ENCODE peak calls at places on chromosomes 3 and 15, in eight cellular contexts. One of them, this sample, is unnamed.

GRCh38 chr3:108185536-108185935 is 36.7 kb downstream of the IFT57 start:
- DNase-seq in upper lobe of left lung: no peak
- DNase-seq in HL-60: no peak
- DNase-seq in transverse colon: no peak
- DNase-seq in GM23338: no peak
- DNase-seq in breast epithelium: no peak
- DNase-seq in Panc1: no peak
- DNase-seq in sigmoid colon: no peak
- DNase-seq in this sample: no peak

GRCh38 chr3:141659821-141660597 is 78.1 kb upstream of the RNF7 start:
- DNase-seq in breast epithelium: peak; percentile 35
- DNase-seq in HL-60: no peak
- DNase-seq in upper lobe of left lung: peak; percentile 93
- DNase-seq in Panc1: no peak
- DNase-seq in sigmoid colon: peak; percentile 90
- DNase-seq in GM23338: peak; percentile 69
- DNase-seq in transverse colon: peak; percentile 49
- DNase-seq in this sample: peak; percentile 84

GRCh38 chr3:186990878-186991308 is 60.6 kb downstream of the ST6GAL1 start:
- DNase-seq in transverse colon: no peak
- DNase-seq in sigmoid colon: no peak
- DNase-seq in upper lobe of left lung: no peak
- DNase-seq in Panc1: no peak
- DNase-seq in GM23338: no peak
- DNase-seq in breast epithelium: no peak
- DNase-seq in HL-60: no peak
- DNase-seq in this sample: no peak

GRCh38 chr15:60804986-60805949 is 326.3 kb upstream of the ICE2 start:
- DNase-seq in breast epithelium: no peak
- DNase-seq in HL-60: no peak
- DNase-seq in sigmoid colon: no peak
- DNase-seq in transverse colon: no peak
- DNase-seq in GM23338: peak; percentile 92
- DNase-seq in upper lobe of left lung: no peak
- DNase-seq in Panc1: no peak
- DNase-seq in this sample: no peak

GRCh38 chr3:98376631-98377030 is 13.8 kb upstream of the OR5K3 start:
- DNase-seq in Panc1: no peak
- DNase-seq in GM23338: no peak
- DNase-seq in HL-60: no peak
- DNase-seq in transverse colon: no peak
- DNase-seq in breast epithelium: no peak
- DNase-seq in sigmoid colon: no peak
- DNase-seq in upper lobe of left lung: no peak
- DNase-seq in this sample: no peak

GRCh38 chr3:128152419-128153155 is 694 bp upstream of the EEFSEC start:
- DNase-seq in HL-60: peak; percentile 72
- DNase-seq in transverse colon: no peak
- DNase-seq in sigmoid colon: no peak
- DNase-seq in Panc1: peak; percentile 62
- DNase-seq in upper lobe of left lung: no peak
- DNase-seq in GM23338: peak; percentile 13
- DNase-seq in breast epithelium: no peak
- DNase-seq in this sample: no peak

GRCh38 chr3:60079076-60079475 is 1029.3 kb upstream of the CFAP20DC start:
- DNase-seq in upper lobe of left lung: no peak
- DNase-seq in transverse colon: no peak
- DNase-seq in GM23338: peak; percentile 60
- DNase-seq in Panc1: no peak
- DNase-seq in sigmoid colon: no peak
- DNase-seq in breast epithelium: no peak
- DNase-seq in HL-60: no peak
- DNase-seq in this sample: no peak

GRCh38 chr3:24290596-24290995 is 204.1 kb downstream of the THRB start:
- DNase-seq in sigmoid colon: no peak
- DNase-seq in breast epithelium: no peak
- DNase-seq in HL-60: no peak
- DNase-seq in GM23338: no peak
- DNase-seq in upper lobe of left lung: no peak
- DNase-seq in Panc1: no peak
- DNase-seq in transverse colon: no peak
- DNase-seq in this sample: no peak

GRCh38 chr3:21509706-21510105 is 241.3 kb downstream of the ZNF385D start:
- DNase-seq in transverse colon: no peak
- DNase-seq in GM23338: no peak
- DNase-seq in upper lobe of left lung: no peak
- DNase-seq in sigmoid colon: no peak
- DNase-seq in HL-60: no peak
- DNase-seq in Panc1: no peak
- DNase-seq in breast epithelium: no peak
- DNase-seq in this sample: no peak

GRCh38 chr3:57890874-57891273 is 117.3 kb upstream of the FLNB start:
- DNase-seq in sigmoid colon: no peak
- DNase-seq in Panc1: no peak
- DNase-seq in breast epithelium: no peak
- DNase-seq in transverse colon: no peak
- DNase-seq in GM23338: no peak
- DNase-seq in upper lobe of left lung: no peak
- DNase-seq in HL-60: no peak
- DNase-seq in this sample: no peak

GRCh38 chr3:45838466-45838865 is 3.5 kb downstream of the LZTFL1 start:
- DNase-seq in upper lobe of left lung: no peak
- DNase-seq in GM23338: no peak
- DNase-seq in HL-60: no peak
- DNase-seq in transverse colon: no peak
- DNase-seq in breast epithelium: no peak
- DNase-seq in Panc1: no peak
- DNase-seq in sigmoid colon: no peak
- DNase-seq in this sample: no peak

GRCh38 chr15:25766421-25766820 is 96.7 kb downstream of the ATP10A start:
- DNase-seq in HL-60: no peak
- DNase-seq in Panc1: no peak
- DNase-seq in transverse colon: no peak
- DNase-seq in sigmoid colon: no peak
- DNase-seq in GM23338: no peak
- DNase-seq in upper lobe of left lung: no peak
- DNase-seq in breast epithelium: no peak
- DNase-seq in this sample: no peak

GRCh38 chr3:52054689-52055511 is 1.5 kb downstream of the DUSP7 start:
- DNase-seq in upper lobe of left lung: no peak
- DNase-seq in transverse colon: peak; percentile 28
- DNase-seq in Panc1: no peak
- DNase-seq in HL-60: peak; percentile 33
- DNase-seq in breast epithelium: no peak
- DNase-seq in GM23338: peak; percentile 62
- DNase-seq in sigmoid colon: no peak
- DNase-seq in this sample: peak; percentile 84

GRCh38 chr3:108296239-108296638 is at the start of gene HHLA2:
- DNase-seq in GM23338: no peak
- DNase-seq in Panc1: no peak
- DNase-seq in sigmoid colon: no peak
- DNase-seq in transverse colon: no peak
- DNase-seq in HL-60: no peak
- DNase-seq in upper lobe of left lung: no peak
- DNase-seq in breast epithelium: no peak
- DNase-seq in this sample: no peak

GRCh38 chr15:70362350-70362749 is 264.6 kb upstream of the TLE3 start:
- DNase-seq in sigmoid colon: no peak
- DNase-seq in breast epithelium: peak; percentile 0
- DNase-seq in upper lobe of left lung: no peak
- DNase-seq in Panc1: no peak
- DNase-seq in HL-60: no peak
- DNase-seq in GM23338: no peak
- DNase-seq in transverse colon: no peak
- DNase-seq in this sample: peak; percentile 11

GRCh38 chr3:42668793-42669217 is 15.3 kb downstream of the ZBTB47 start:
- DNase-seq in upper lobe of left lung: no peak
- DNase-seq in breast epithelium: no peak
- DNase-seq in transverse colon: no peak
- DNase-seq in HL-60: no peak
- DNase-seq in GM23338: no peak
- DNase-seq in sigmoid colon: peak; percentile 62
- DNase-seq in Panc1: no peak
- DNase-seq in this sample: no peak

GRCh38 chr15:69090197-69090948 is 70.1 kb upstream of the GLCE start:
- DNase-seq in Panc1: no peak
- DNase-seq in GM23338: peak; percentile 94
- DNase-seq in HL-60: no peak
- DNase-seq in sigmoid colon: no peak
- DNase-seq in upper lobe of left lung: no peak
- DNase-seq in breast epithelium: no peak
- DNase-seq in transverse colon: no peak
- DNase-seq in this sample: no peak

GRCh38 chr15:81897011-81897677 is 148.7 kb downstream of the MEX3B start:
- DNase-seq in breast epithelium: no peak
- DNase-seq in transverse colon: no peak
- DNase-seq in HL-60: no peak
- DNase-seq in sigmoid colon: peak; percentile 69
- DNase-seq in GM23338: no peak
- DNase-seq in Panc1: no peak
- DNase-seq in upper lobe of left lung: no peak
- DNase-seq in this sample: no peak

GRCh38 chr3:50241163-50241562 is 5.2 kb downstream of the GNAI2 start:
- DNase-seq in sigmoid colon: no peak
- DNase-seq in breast epithelium: no peak
- DNase-seq in transverse colon: no peak
- DNase-seq in GM23338: peak; percentile 99
- DNase-seq in HL-60: no peak
- DNase-seq in upper lobe of left lung: peak; percentile 38
- DNase-seq in Panc1: no peak
- DNase-seq in this sample: no peak

GRCh38 chr3:4533489-4534443 is 40.6 kb downstream of the ITPR1 start:
- DNase-seq in transverse colon: no peak
- DNase-seq in breast epithelium: peak; percentile 65
- DNase-seq in HL-60: peak; percentile 88
- DNase-seq in sigmoid colon: no peak
- DNase-seq in upper lobe of left lung: no peak
- DNase-seq in Panc1: no peak
- DNase-seq in GM23338: peak; percentile 40
- DNase-seq in this sample: no peak
- TF ChIP-seq POLR2AphosphoS5 in transverse colon: no peak
- TF ChIP-seq POLR2AphosphoS5 in breast epithelium: no peak
- TF ChIP-seq POLR2AphosphoS5 in HL-60: peak; percentile 88
- TF ChIP-seq POLR2AphosphoS5 in sigmoid colon: no peak
- TF ChIP-seq POLR2AphosphoS5 in upper lobe of left lung: peak; percentile 21
- TF ChIP-seq POLR2AphosphoS5 in Panc1: no peak
- TF ChIP-seq POLR2AphosphoS5 in GM23338: no peak
- TF ChIP-seq POLR2AphosphoS5 in this sample: no peak

GRCh38 chr15:74283366-74283765 is 47.2 kb downstream of the CCDC33 start:
- DNase-seq in transverse colon: no peak
- DNase-seq in HL-60: no peak
- DNase-seq in sigmoid colon: no peak
- DNase-seq in breast epithelium: no peak
- DNase-seq in Panc1: no peak
- DNase-seq in upper lobe of left lung: no peak
- DNase-seq in GM23338: no peak
- DNase-seq in this sample: no peak
- H3K27me3 ChIP-seq in transverse colon: peaks cover 32% of the 10 kb centered on the region
- H3K27me3 ChIP-seq in HL-60: peaks cover 3% of the 10 kb centered on the region
- H3K27me3 ChIP-seq in sigmoid colon: peaks cover 34% of the 10 kb centered on the region
- H3K27me3 ChIP-seq in breast epithelium: peaks cover 14% of the 10 kb centered on the region
- H3K27me3 ChIP-seq in Panc1: no peaks in the 10 kb centered on the region
- H3K27me3 ChIP-seq in upper lobe of left lung: no peaks in the 10 kb centered on the region
- H3K27me3 ChIP-seq in GM23338: peaks cover 4% of the 10 kb centered on the region
- H3K27me3 ChIP-seq in this sample: peaks cover 26% of the 10 kb centered on the region

GRCh38 chr15:58467121-58467721 is 35.4 kb downstream of the LIPC start:
- DNase-seq in breast epithelium: no peak
- DNase-seq in Panc1: no peak
- DNase-seq in GM23338: no peak
- DNase-seq in sigmoid colon: no peak
- DNase-seq in transverse colon: no peak
- DNase-seq in upper lobe of left lung: no peak
- DNase-seq in HL-60: no peak
- DNase-seq in this sample: no peak
- H3K27ac ChIP-seq in breast epithelium: no peak overlapping the region
- H3K27ac ChIP-seq in Panc1: no peak overlapping the region
- H3K27ac ChIP-seq in GM23338: no peak overlapping the region
- H3K27ac ChIP-seq in sigmoid colon: no peak overlapping the region
- H3K27ac ChIP-seq in transverse colon: no peak overlapping the region
- H3K27ac ChIP-seq in upper lobe of left lung: peak overlapping the region; percentile 16
- H3K27ac ChIP-seq in HL-60: no peak overlapping the region
- H3K27ac ChIP-seq in this sample: no peak overlapping the region

GRCh38 chr3:131454501-131454900 is 48.3 kb downstream of the MRPL3 start:
- DNase-seq in sigmoid colon: no peak
- DNase-seq in breast epithelium: no peak
- DNase-seq in Panc1: no peak
- DNase-seq in upper lobe of left lung: no peak
- DNase-seq in HL-60: no peak
- DNase-seq in GM23338: no peak
- DNase-seq in transverse colon: no peak
- DNase-seq in this sample: no peak
- TF ChIP-seq POLR2AphosphoS5 in sigmoid colon: no peak
- TF ChIP-seq POLR2AphosphoS5 in breast epithelium: no peak
- TF ChIP-seq POLR2AphosphoS5 in Panc1: no peak
- TF ChIP-seq POLR2AphosphoS5 in upper lobe of left lung: no peak
- TF ChIP-seq POLR2AphosphoS5 in HL-60: no peak
- TF ChIP-seq POLR2AphosphoS5 in GM23338: no peak
- TF ChIP-seq POLR2AphosphoS5 in transverse colon: no peak
- TF ChIP-seq POLR2AphosphoS5 in this sample: no peak